ENCODE peak calls at places on chromosomes 5 and 9, in seven cellular contexts. Z is kidney, E is GM04504, W is T-helper 2 cell, B is amniotic stem cell, T is H7, U is NCI-H446. R is an unnamed sample.
A peak's percentile ranks its signal among the peaks of the same experiment; 100 is the strongest.

GRCh38 chr5:96049398-96050272 is 88.0 kb upstream of the ELL2 start:
- DNase-seq in Z (no peak), E (peak; percentile 62), W (no peak), B (peak; percentile 53), T (no peak), U (no peak), R (no peak)

GRCh38 chr5:116271432-116271831 is 186.6 kb downstream of the COMMD10 start:
- DNase-seq in Z (no peak), E (no peak), W (no peak), B (no peak), T (no peak), U (no peak), R (no peak)

GRCh38 chr5:38607396-38607795 is 51.0 kb upstream of the LIFR start:
- DNase-seq in Z (no peak), E (no peak), W (no peak), B (no peak), T (no peak), U (no peak), R (no peak)

GRCh38 chr5:143554194-143554717 is 150.8 kb upstream of the NR3C1 start:
- DNase-seq in Z (no peak), E (peak; percentile 92), W (no peak), B (peak; percentile 95), T (no peak), U (peak; percentile 6), R (no peak)

GRCh38 chr5:158725223-158725825 is 374.4 kb downstream of the EBF1 start:
- DNase-seq in Z (no peak), E (peak; percentile 51), W (no peak), B (no peak), T (no peak), U (peak; percentile 62), R (peak; percentile 23)

GRCh38 chr9:98222885-98223640 is 30.6 kb upstream of the CORO2A start:
- DNase-seq in Z (peak; percentile 48), E (peak; percentile 99), W (no peak), B (peak; percentile 79), T (peak; percentile 20), U (no peak), R (no peak)

GRCh38 chr5:167950126-167950721 is 341.2 kb upstream of the WWC1 start:
- DNase-seq in Z (no peak), E (peak; percentile 43), W (no peak), B (no peak), T (no peak), U (no peak), R (no peak)

GRCh38 chr5:89034588-89034987 is 151.6 kb upstream of the MEF2C start:
- DNase-seq in Z (no peak), E (no peak), W (no peak), B (peak; percentile 26), T (no peak), U (no peak), R (no peak)

GRCh38 chr5:54713923-54714581 is 196.5 kb downstream of the SNX18 start:
- DNase-seq in Z (no peak), E (no peak), W (no peak), B (no peak), T (no peak), U (no peak), R (no peak)

GRCh38 chr9:136187683-136188586 is 17.0 kb downstream of the LHX3 start:
- DNase-seq in Z (no peak), E (no peak), W (no peak), B (no peak), T (no peak), U (no peak), R (no peak)

GRCh38 chr9:1978941-1979340 is 36.2 kb upstream of the SMARCA2 start:
- DNase-seq in Z (no peak), E (peak; percentile 79), W (no peak), B (no peak), T (no peak), U (peak; percentile 77), R (no peak)

GRCh38 chr9:892123-892522 is 50.6 kb downstream of the DMRT1 start:
- DNase-seq in Z (no peak), E (no peak), W (no peak), B (no peak), T (peak; percentile 54), U (no peak), R (no peak)

GRCh38 chr5:77853353-77853907 is 77.3 kb upstream of the TBCA start:
- DNase-seq in Z (no peak), E (no peak), W (no peak), B (no peak), T (no peak), U (no peak), R (no peak)

GRCh38 chr5:79924936-79925893 is 65.8 kb downstream of the MTX3 start:
- DNase-seq in Z (no peak), E (no peak), W (no peak), B (no peak), T (peak; percentile 33), U (peak; percentile 7), R (peak; percentile 17)

GRCh38 chr5:59506285-59506877 is 387.1 kb downstream of the PDE4D start:
- DNase-seq in Z (no peak), E (no peak), W (no peak), B (peak; percentile 46), T (no peak), U (peak; percentile 30), R (peak; percentile 28)

GRCh38 chr5:181031716-181032115 is 8.3 kb upstream of the BTNL9 start:
- DNase-seq in Z (no peak), E (no peak), W (no peak), B (no peak), T (no peak), U (no peak), R (no peak)

GRCh38 chr5:36156619-36157018 is 4.7 kb downstream of the SKP2 start:
- DNase-seq in Z (no peak), E (peak; percentile 82), W (no peak), B (peak; percentile 59), T (no peak), U (no peak), R (no peak)

GRCh38 chr5:135327429-135328127 is 71.5 kb downstream of the MACROH2A1 start:
- DNase-seq in Z (no peak), E (no peak), W (no peak), B (no peak), T (no peak), U (no peak), R (no peak)

GRCh38 chr9:111965566-111966019 is 69.0 kb downstream of the UGCG start:
- DNase-seq in Z (no peak), E (peak; percentile 85), W (no peak), B (peak; percentile 70), T (no peak), U (no peak), R (no peak)

GRCh38 chr5:178319541-178320041 is 87.0 kb upstream of the PHYKPL start:
- DNase-seq in Z (peak; percentile 76), E (no peak), W (no peak), B (no peak), T (peak; percentile 79), U (no peak), R (no peak)

GRCh38 chr5:33891731-33892418 is at the start of gene ADAMTS12:
- DNase-seq in Z (peak; percentile 90), E (no peak), W (no peak), B (peak; percentile 73), T (peak; percentile 89), U (no peak), R (peak; percentile 1)

GRCh38 chr5:54832066-54832465 is 153.3 kb downstream of the ESM1 start:
- DNase-seq in Z (no peak), E (peak; percentile 57), W (no peak), B (no peak), T (no peak), U (no peak), R (no peak)

GRCh38 chr5:150599917-150600511 is 40.4 kb upstream of the SYNPO start:
- DNase-seq in Z (peak; percentile 95), E (peak; percentile 39), W (no peak), B (peak; percentile 15), T (peak; percentile 76), U (peak; percentile 81), R (no peak)

GRCh38 chr5:142617416-142617815 is 68.5 kb downstream of the FGF1 start:
- DNase-seq in Z (no peak), E (no peak), W (no peak), B (no peak), T (no peak), U (no peak), R (no peak)

GRCh38 chr5:53448851-53449250 is 31.6 kb upstream of the FST start:
- DNase-seq in Z (no peak), E (no peak), W (no peak), B (no peak), T (no peak), U (no peak), R (no peak)

GRCh38 chr5:15499528-15500325 is at the start of gene FBXL7:
- DNase-seq in Z (peak; percentile 90), E (peak; percentile 56), W (no peak), B (peak; percentile 63), T (peak; percentile 87), U (no peak), R (no peak)

GRCh38 chr9:80605129-80605528 is 1033.4 kb downstream of the TLE4 start:
- DNase-seq in Z (no peak), E (no peak), W (no peak), B (peak; percentile 24), T (peak; percentile 1), U (peak; percentile 22), R (peak; percentile 6)

GRCh38 chr5:36052542-36052941 is 14.1 kb downstream of the UGT3A2 start:
- DNase-seq in Z (no peak), E (no peak), W (no peak), B (no peak), T (no peak), U (no peak), R (no peak)

GRCh38 chr9:100082786-100083185 is 16.0 kb downstream of the ERP44 start:
- DNase-seq in Z (no peak), E (peak; percentile 17), W (no peak), B (no peak), T (no peak), U (no peak), R (no peak)

GRCh38 chr9:96884443-96884842 is 30.1 kb upstream of the ZNF782 start:
- DNase-seq in Z (peak; percentile 73), E (peak; percentile 16), W (no peak), B (no peak), T (no peak), U (no peak), R (no peak)

GRCh38 chr5:142872795-142873194 is 102.6 kb downstream of the ARHGAP26 start:
- DNase-seq in Z (peak; percentile 83), E (no peak), W (no peak), B (no peak), T (no peak), U (no peak), R (no peak)

GRCh38 chr5:16663848-16664247 is 47.1 kb upstream of the RETREG1 start:
- DNase-seq in Z (no peak), E (no peak), W (no peak), B (no peak), T (no peak), U (no peak), R (no peak)

GRCh38 chr9:34558341-34558740 is 31.2 kb downstream of the CNTFR start:
- DNase-seq in Z (no peak), E (no peak), W (no peak), B (no peak), T (no peak), U (no peak), R (no peak)

GRCh38 chr9:92650296-92650695 is 19.6 kb downstream of the IPPK start:
- DNase-seq in Z (no peak), E (no peak), W (no peak), B (no peak), T (no peak), U (no peak), R (no peak)

GRCh38 chr5:84274585-84275468 is 109.9 kb downstream of the EDIL3 start:
- DNase-seq in Z (no peak), E (no peak), W (no peak), B (no peak), T (peak; percentile 15), U (peak; percentile 41), R (peak; percentile 21)